ENCODE peak calls at places on chromosomes 6 and 20, in ten cellular contexts. B is activated naive CD4-positive, alpha-beta T cell treated with Interleukin-2 at 50 U/mL for 16 hours; R is central memory CD4-positive, alpha-beta T cell; S is tibial artery; D is PC-3; O is WTC11; V is CD4-positive, alpha-beta T cell; C is NCI-H146; K is AG09319; M is stimulated activated CD8-positive, alpha-beta memory T cell treated with anti-CD3 and anti-CD28 coated beads, Interleukin-15, amount 100 ng/mL, for 1 hour. J is an unnamed sample.

GRCh38 chr6:14791525-14791924 is 454.3 kb upstream of the JARID2 start:
- DNase-seq in D (peak), V (no peak), R (no peak), O (no peak), C (no peak), K (no peak), B (no peak), M (no peak), S (no peak), J (no peak)

GRCh38 chr20:24787071-24787470 is 162.0 kb upstream of the CST7 start:
- DNase-seq in S (no peak), O (no peak), R (no peak), C (no peak), B (no peak), D (no peak), V (no peak), K (no peak), M (no peak), J (no peak)

GRCh38 chr6:13589801-13590200 is 15.4 kb downstream of the SIRT5 start:
- DNase-seq in D (no peak), B (no peak), M (no peak), S (no peak), V (no peak), C (no peak), R (no peak), K (no peak), O (no peak), J (no peak)

GRCh38 chr20:6026051-6026450 is 27.8 kb downstream of the LRRN4 start:
- DNase-seq in M (no peak), K (no peak), C (no peak), B (no peak), R (no peak), V (no peak), O (no peak), S (no peak), D (peak), J (no peak)

GRCh38 chr6:159090530-159091306 is 45.9 kb upstream of the TAGAP start:
- DNase-seq in C (peak), M (no peak), S (no peak), D (no peak), K (no peak), R (no peak), O (no peak), B (no peak), V (no peak), J (no peak)

GRCh38 chr20:2760381-2761305 is 39.8 kb downstream of the CPXM1 start:
- DNase-seq in O (no peak), R (no peak), B (no peak), S (no peak), D (no peak), K (no peak), C (no peak), V (no peak), M (no peak), J (no peak)

GRCh38 chr6:131159578-131159977 is 24.3 kb downstream of the AKAP7 start:
- DNase-seq in R (no peak), O (no peak), B (no peak), C (no peak), K (no peak), D (peak), S (no peak), V (no peak), M (no peak), J (no peak)

GRCh38 chr6:165060636-165061190 is 248.7 kb downstream of the C6orf118 start:
- DNase-seq in M (no peak), C (no peak), V (no peak), R (no peak), B (no peak), S (no peak), K (no peak), O (no peak), D (peak), J (no peak)

GRCh38 chr6:33875141-33875581 is 71.4 kb upstream of the MLN start:
- DNase-seq in O (no peak), V (no peak), C (no peak), M (no peak), D (no peak), R (no peak), S (no peak), B (no peak), K (no peak), J (no peak)

GRCh38 chr6:14016930-14017625 is 92.3 kb downstream of the RNF182 start:
- DNase-seq in C (no peak), M (no peak), D (no peak), O (no peak), K (no peak), R (no peak), S (no peak), B (no peak), V (no peak), J (no peak)

GRCh38 chr6:66605011-66605410 is 898.0 kb upstream of the EYS start:
- DNase-seq in C (no peak), O (no peak), M (no peak), S (no peak), D (peak), K (no peak), V (no peak), R (no peak), B (no peak), J (no peak)

GRCh38 chr6:107275330-107275865 is 160.1 kb upstream of the BEND3 start:
- DNase-seq in K (no peak), S (no peak), R (no peak), B (no peak), C (peak), D (peak), V (no peak), O (no peak), M (no peak), J (no peak)

GRCh38 chr6:30752164-30752927 is 8.0 kb upstream of the IER3 start:
- DNase-seq in D (peak), C (no peak), K (peak), B (no peak), R (no peak), M (no peak), O (no peak), S (peak), V (no peak), J (no peak)

GRCh38 chr20:62728028-62728780 is 19.6 kb downstream of the NTSR1 start:
- DNase-seq in V (no peak), D (no peak), K (no peak), O (no peak), R (no peak), M (no peak), S (no peak), C (no peak), B (no peak), J (no peak)

GRCh38 chr6:34414999-34415858 is 10.6 kb downstream of the RPS10 start:
- DNase-seq in K (peak), M (no peak), B (no peak), C (peak), O (no peak), V (no peak), D (peak), S (peak), R (peak), J (peak)

GRCh38 chr6:142302427-142303190 is 802 bp downstream of the ADGRG6 start:
- DNase-seq in S (no peak), K (no peak), R (no peak), M (no peak), V (no peak), O (no peak), D (peak), C (no peak), B (no peak), J (no peak)

GRCh38 chr6:139625998-139626975 is 251.8 kb upstream of the CITED2 start:
- DNase-seq in B (no peak), M (no peak), D (no peak), O (no peak), R (no peak), V (no peak), S (peak), C (no peak), K (no peak), J (no peak)

GRCh38 chr6:15953152-15953880 is 175.6 kb upstream of the MYLIP start:
- DNase-seq in O (no peak), K (peak), C (peak), S (no peak), M (no peak), D (no peak), V (no peak), R (no peak), B (no peak), J (no peak)

GRCh38 chr6:84583784-84584183 is 180.6 kb downstream of the TBX18 start:
- DNase-seq in D (no peak), C (peak), V (no peak), R (no peak), K (no peak), B (no peak), O (no peak), M (no peak), S (no peak), J (no peak)

GRCh38 chr20:62518911-62519310 is 43.1 kb upstream of the GATA5 start:
- DNase-seq in C (no peak), B (no peak), V (no peak), K (no peak), R (no peak), D (no peak), S (no peak), O (no peak), M (no peak), J (no peak)

GRCh38 chr6:144467921-144468320 is 182.8 kb downstream of the UTRN start:
- DNase-seq in M (no peak), V (no peak), K (no peak), S (no peak), B (no peak), R (no peak), C (no peak), O (no peak), D (no peak), J (no peak)

GRCh38 chr20:330233-331149 is 5.1 kb downstream of the SOX12 start:
- DNase-seq in S (no peak), M (no peak), B (peak), V (peak), D (peak), R (peak), C (peak), O (peak), K (no peak), J (peak)

GRCh38 chr6:148677594-148678476 is 69.0 kb upstream of the UST start:
- DNase-seq in M (no peak), R (no peak), S (no peak), D (no peak), C (no peak), V (no peak), B (no peak), K (no peak), O (no peak), J (peak)

GRCh38 chr20:63130654-63131577 is 85.0 kb downstream of the YTHDF1 start:
- DNase-seq in K (no peak), B (no peak), R (no peak), C (no peak), D (no peak), M (no peak), O (peak), V (no peak), S (no peak), J (no peak)

GRCh38 chr6:131161987-131162386 is 26.7 kb downstream of the AKAP7 start:
- DNase-seq in C (no peak), O (no peak), K (no peak), D (no peak), V (no peak), S (no peak), M (no peak), B (no peak), R (no peak), J (no peak)

GRCh38 chr6:33316603-33317417 is 734 bp downstream of the ZBTB22 start:
- DNase-seq in O (no peak), V (no peak), M (no peak), R (no peak), K (no peak), B (no peak), D (no peak), C (no peak), S (no peak), J (no peak)

GRCh38 chr20:63664861-63665594 is 6.9 kb downstream of the RTEL1 start:
- DNase-seq in S (no peak), V (no peak), C (no peak), B (no peak), R (no peak), O (peak), K (no peak), M (no peak), D (no peak), J (no peak)

GRCh38 chr6:14026831-14027539 is 90.6 kb upstream of the CD83 start:
- DNase-seq in V (no peak), M (no peak), B (no peak), O (no peak), S (no peak), D (no peak), K (no peak), C (no peak), R (no peak), J (peak)

GRCh38 chr6:146670161-146670560 is 71.4 kb downstream of the ADGB start:
- DNase-seq in K (no peak), V (no peak), R (no peak), B (no peak), S (no peak), C (no peak), D (no peak), M (no peak), O (no peak), J (no peak)

GRCh38 chr6:14396826-14397517 is 279.4 kb downstream of the CD83 start:
- DNase-seq in B (no peak), C (no peak), M (no peak), S (no peak), V (no peak), R (no peak), D (peak), O (peak), K (no peak), J (peak)

GRCh38 chr6:39342692-39343460 is 20.4 kb upstream of the KCNK16 start:
- DNase-seq in V (no peak), C (no peak), R (no peak), B (no peak), M (no peak), D (no peak), K (no peak), O (no peak), S (no peak), J (peak)

J was measured in B cell.